ENCODE peak calls at places on chromosome 18, in seven cellular contexts. One of them, this sample, is unnamed.

GRCh38 chr18:58088723-58089074 is 44.7 kb downstream of the NEDD4L start:
- DNase-seq in AG04449: no peak
- DNase-seq in mammary epithelial cell: no peak
- DNase-seq in left ventricle myocardium inferior: no peak
- DNase-seq in activated B cell treated with CpG ODN at 0.5 μM for 24 hours: no peak
- DNase-seq in HFFc6: no peak
- DNase-seq in CD4-positive, alpha-beta T cell: no peak
- DNase-seq in this sample: no peak

GRCh38 chr18:7987284-7987976 is 420.3 kb downstream of the PTPRM start:
- DNase-seq in CD4-positive, alpha-beta T cell: no peak
- DNase-seq in activated B cell treated with CpG ODN at 0.5 μM for 24 hours: no peak
- DNase-seq in left ventricle myocardium inferior: no peak
- DNase-seq in HFFc6: peak
- DNase-seq in AG04449: peak
- DNase-seq in mammary epithelial cell: peak
- DNase-seq in this sample: no peak

GRCh38 chr18:59484796-59485328 is 125.8 kb upstream of the LMAN1 start:
- DNase-seq in CD4-positive, alpha-beta T cell: no peak
- DNase-seq in mammary epithelial cell: no peak
- DNase-seq in activated B cell treated with CpG ODN at 0.5 μM for 24 hours: no peak
- DNase-seq in left ventricle myocardium inferior: no peak
- DNase-seq in HFFc6: no peak
- DNase-seq in AG04449: no peak
- DNase-seq in this sample: no peak

GRCh38 chr18:46761054-46761769 is 4.4 kb upstream of the ST8SIA5 start:
- DNase-seq in activated B cell treated with CpG ODN at 0.5 μM for 24 hours: no peak
- DNase-seq in left ventricle myocardium inferior: no peak
- DNase-seq in AG04449: no peak
- DNase-seq in HFFc6: no peak
- DNase-seq in CD4-positive, alpha-beta T cell: no peak
- DNase-seq in mammary epithelial cell: no peak
- DNase-seq in this sample: no peak

GRCh38 chr18:48790226-48790863 is 160.4 kb downstream of the SMAD7 start:
- DNase-seq in AG04449: no peak
- DNase-seq in mammary epithelial cell: no peak
- DNase-seq in CD4-positive, alpha-beta T cell: no peak
- DNase-seq in activated B cell treated with CpG ODN at 0.5 μM for 24 hours: peak
- DNase-seq in left ventricle myocardium inferior: peak
- DNase-seq in HFFc6: no peak
- DNase-seq in this sample: peak

GRCh38 chr18:32378705-32379104 is 92.0 kb downstream of the GAREM1 start:
- DNase-seq in CD4-positive, alpha-beta T cell: no peak
- DNase-seq in mammary epithelial cell: peak
- DNase-seq in HFFc6: no peak
- DNase-seq in left ventricle myocardium inferior: no peak
- DNase-seq in AG04449: no peak
- DNase-seq in activated B cell treated with CpG ODN at 0.5 μM for 24 hours: no peak
- DNase-seq in this sample: no peak

GRCh38 chr18:49570836-49571235 is 9.0 kb downstream of the LIPG start:
- DNase-seq in CD4-positive, alpha-beta T cell: no peak
- DNase-seq in left ventricle myocardium inferior: no peak
- DNase-seq in HFFc6: no peak
- DNase-seq in activated B cell treated with CpG ODN at 0.5 μM for 24 hours: no peak
- DNase-seq in mammary epithelial cell: no peak
- DNase-seq in AG04449: no peak
- DNase-seq in this sample: no peak

GRCh38 chr18:79603321-79604204 is 76.0 kb upstream of the CTDP1 start:
- DNase-seq in mammary epithelial cell: no peak
- DNase-seq in activated B cell treated with CpG ODN at 0.5 μM for 24 hours: no peak
- DNase-seq in HFFc6: no peak
- DNase-seq in AG04449: no peak
- DNase-seq in CD4-positive, alpha-beta T cell: no peak
- DNase-seq in left ventricle myocardium inferior: peak
- DNase-seq in this sample: peak

GRCh38 chr18:79383388-79384056 is 12.2 kb upstream of the NFATC1 start:
- DNase-seq in CD4-positive, alpha-beta T cell: no peak
- DNase-seq in activated B cell treated with CpG ODN at 0.5 μM for 24 hours: no peak
- DNase-seq in mammary epithelial cell: no peak
- DNase-seq in AG04449: no peak
- DNase-seq in left ventricle myocardium inferior: no peak
- DNase-seq in HFFc6: no peak
- DNase-seq in this sample: no peak

GRCh38 chr18:9562584-9562983 is 51.8 kb downstream of the PPP4R1 start:
- DNase-seq in HFFc6: no peak
- DNase-seq in activated B cell treated with CpG ODN at 0.5 μM for 24 hours: no peak
- DNase-seq in CD4-positive, alpha-beta T cell: no peak
- DNase-seq in AG04449: no peak
- DNase-seq in mammary epithelial cell: no peak
- DNase-seq in left ventricle myocardium inferior: no peak
- DNase-seq in this sample: no peak

GRCh38 chr18:36419913-36420531 is 122.5 kb downstream of the FHOD3 start:
- DNase-seq in CD4-positive, alpha-beta T cell: no peak
- DNase-seq in mammary epithelial cell: peak
- DNase-seq in left ventricle myocardium inferior: no peak
- DNase-seq in HFFc6: peak
- DNase-seq in AG04449: no peak
- DNase-seq in activated B cell treated with CpG ODN at 0.5 μM for 24 hours: no peak
- DNase-seq in this sample: no peak

GRCh38 chr18:51765712-51766360 is 568.4 kb upstream of the MEX3C start:
- DNase-seq in HFFc6: no peak
- DNase-seq in CD4-positive, alpha-beta T cell: no peak
- DNase-seq in AG04449: no peak
- DNase-seq in left ventricle myocardium inferior: no peak
- DNase-seq in activated B cell treated with CpG ODN at 0.5 μM for 24 hours: no peak
- DNase-seq in mammary epithelial cell: no peak
- DNase-seq in this sample: no peak

GRCh38 chr18:44465337-44465736 is 215.4 kb upstream of the SETBP1 start:
- DNase-seq in AG04449: no peak
- DNase-seq in activated B cell treated with CpG ODN at 0.5 μM for 24 hours: no peak
- DNase-seq in mammary epithelial cell: no peak
- DNase-seq in HFFc6: no peak
- DNase-seq in CD4-positive, alpha-beta T cell: no peak
- DNase-seq in left ventricle myocardium inferior: no peak
- DNase-seq in this sample: no peak

GRCh38 chr18:24176727-24177416 is 38.0 kb downstream of the CABYR start:
- DNase-seq in HFFc6: peak
- DNase-seq in CD4-positive, alpha-beta T cell: peak
- DNase-seq in left ventricle myocardium inferior: peak
- DNase-seq in mammary epithelial cell: peak
- DNase-seq in AG04449: no peak
- DNase-seq in activated B cell treated with CpG ODN at 0.5 μM for 24 hours: peak
- DNase-seq in this sample: peak

DNA sequence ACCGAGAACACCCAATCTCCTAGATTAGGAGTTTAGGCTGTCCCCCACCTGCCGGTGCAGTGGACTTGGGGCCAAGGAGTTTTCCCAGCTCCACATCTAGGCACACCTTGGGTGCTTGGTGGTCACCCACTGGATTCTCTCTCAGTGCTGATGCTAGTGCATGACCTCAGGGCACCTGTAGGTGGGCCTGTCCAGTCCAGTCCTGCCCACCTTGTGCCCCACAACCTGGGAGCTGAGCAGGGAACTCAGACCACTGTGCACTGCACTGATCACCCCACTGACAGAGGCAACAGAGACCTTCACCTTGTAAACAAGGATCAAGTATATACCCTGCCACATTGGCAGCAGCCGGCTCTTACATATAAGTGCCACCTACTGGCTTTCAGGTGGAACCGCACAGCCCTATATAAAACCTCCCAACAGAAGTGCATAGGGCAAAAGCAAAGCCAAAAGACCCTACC is 12.7 kb upstream of the CDH19 start:
- DNase-seq in AG04449: no peak
- DNase-seq in CD4-positive, alpha-beta T cell: no peak
- DNase-seq in left ventricle myocardium inferior: no peak
- DNase-seq in activated B cell treated with CpG ODN at 0.5 μM for 24 hours: no peak
- DNase-seq in HFFc6: no peak
- DNase-seq in mammary epithelial cell: peak
- DNase-seq in this sample: no peak
- TF ChIP-seq CTCF in AG04449: no peak
- TF ChIP-seq CTCF in CD4-positive, alpha-beta T cell: no peak
- TF ChIP-seq CTCF in left ventricle myocardium inferior: no peak
- TF ChIP-seq CTCF in activated B cell treated with CpG ODN at 0.5 μM for 24 hours: no peak
- TF ChIP-seq CTCF in HFFc6: peak
- TF ChIP-seq CTCF in mammary epithelial cell: peak
- TF ChIP-seq CTCF in this sample: peak

DNA sequence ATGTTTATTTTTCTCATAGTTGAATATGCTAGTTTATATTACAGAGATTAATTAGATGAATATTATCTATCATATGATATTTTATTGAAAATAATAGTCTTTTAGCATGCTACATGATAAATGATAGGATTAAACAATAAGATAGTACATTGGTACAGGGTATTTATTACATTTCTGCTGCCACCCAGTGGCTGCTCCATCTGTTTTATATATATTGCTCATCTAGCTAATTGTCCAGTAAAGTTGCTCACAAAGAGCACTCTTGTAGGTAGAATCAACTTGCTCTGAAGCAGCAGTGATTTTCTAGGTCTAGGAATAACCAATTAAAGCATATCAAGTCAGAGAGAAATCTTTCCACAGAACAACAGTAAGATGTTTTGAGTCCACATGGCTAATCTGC is 183.3 kb downstream of the ASXL3 start:
- DNase-seq in AG04449: no peak
- DNase-seq in mammary epithelial cell: peak
- DNase-seq in HFFc6: no peak
- DNase-seq in left ventricle myocardium inferior: no peak
- DNase-seq in activated B cell treated with CpG ODN at 0.5 μM for 24 hours: no peak
- DNase-seq in CD4-positive, alpha-beta T cell: no peak
- DNase-seq in this sample: no peak
- TF ChIP-seq CTCF in AG04449: no peak
- TF ChIP-seq CTCF in mammary epithelial cell: peak
- TF ChIP-seq CTCF in HFFc6: peak
- TF ChIP-seq CTCF in left ventricle myocardium inferior: peak
- TF ChIP-seq CTCF in activated B cell treated with CpG ODN at 0.5 μM for 24 hours: no peak
- TF ChIP-seq CTCF in CD4-positive, alpha-beta T cell: no peak
- TF ChIP-seq CTCF in this sample: peak

DNA sequence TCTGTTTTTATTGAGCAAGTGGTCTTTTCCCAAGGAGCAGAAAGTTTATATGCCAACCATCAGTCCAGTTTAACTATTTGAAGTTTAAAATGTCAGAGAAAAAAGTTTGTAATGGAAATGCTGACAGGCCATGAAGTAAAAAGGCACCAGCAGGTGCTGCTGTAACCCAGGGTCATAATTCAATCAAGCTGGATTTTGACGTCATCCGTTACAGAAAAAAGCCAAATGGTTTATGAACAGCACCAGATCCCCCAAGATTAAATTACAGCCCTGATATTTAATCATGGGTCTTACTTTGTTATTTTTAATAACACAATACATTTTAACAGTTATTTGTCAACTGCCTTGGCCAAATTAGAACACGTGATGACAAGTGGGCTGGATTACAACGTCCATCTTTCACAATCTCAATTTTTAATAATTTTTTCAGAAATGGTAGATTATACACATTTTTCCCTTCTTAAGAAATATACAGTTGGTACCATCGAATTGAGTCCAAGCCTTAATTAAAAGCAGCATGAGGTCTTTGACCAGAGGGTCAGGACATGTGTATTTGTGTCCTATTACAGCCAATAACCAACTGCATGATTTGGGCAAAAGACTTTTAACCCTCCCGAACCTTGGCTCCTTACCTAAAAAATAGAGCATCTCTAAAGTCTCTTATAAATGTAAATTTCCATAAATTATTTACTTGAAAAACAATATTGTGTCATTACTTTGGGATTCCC is 10.0 kb downstream of the TCF4 start:
- DNase-seq in left ventricle myocardium inferior: no peak
- DNase-seq in AG04449: no peak
- DNase-seq in mammary epithelial cell: no peak
- DNase-seq in HFFc6: no peak
- DNase-seq in CD4-positive, alpha-beta T cell: no peak
- DNase-seq in activated B cell treated with CpG ODN at 0.5 μM for 24 hours: no peak
- DNase-seq in this sample: no peak
- TF ChIP-seq CTCF in left ventricle myocardium inferior: no peak
- TF ChIP-seq CTCF in AG04449: no peak
- TF ChIP-seq CTCF in mammary epithelial cell: peak
- TF ChIP-seq CTCF in HFFc6: peak
- TF ChIP-seq CTCF in CD4-positive, alpha-beta T cell: no peak
- TF ChIP-seq CTCF in activated B cell treated with CpG ODN at 0.5 μM for 24 hours: no peak
- TF ChIP-seq CTCF in this sample: no peak

GRCh38 chr18:21192308-21192624 is 49.8 kb upstream of the GREB1L start:
- DNase-seq in AG04449: no peak
- DNase-seq in CD4-positive, alpha-beta T cell: no peak
- DNase-seq in left ventricle myocardium inferior: no peak
- DNase-seq in mammary epithelial cell: no peak
- DNase-seq in activated B cell treated with CpG ODN at 0.5 μM for 24 hours: no peak
- DNase-seq in HFFc6: no peak
- DNase-seq in this sample: no peak
- TF ChIP-seq CTCF in AG04449: no peak
- TF ChIP-seq CTCF in CD4-positive, alpha-beta T cell: peak
- TF ChIP-seq CTCF in left ventricle myocardium inferior: no peak
- TF ChIP-seq CTCF in mammary epithelial cell: no peak
- TF ChIP-seq CTCF in activated B cell treated with CpG ODN at 0.5 μM for 24 hours: no peak
- TF ChIP-seq CTCF in HFFc6: peak
- TF ChIP-seq CTCF in this sample: no peak

GRCh38 chr18:6874316-6874715 is 144.8 kb downstream of the ARHGAP28 start:
- DNase-seq in HFFc6: no peak
- DNase-seq in mammary epithelial cell: no peak
- DNase-seq in activated B cell treated with CpG ODN at 0.5 μM for 24 hours: no peak
- DNase-seq in AG04449: no peak
- DNase-seq in left ventricle myocardium inferior: no peak
- DNase-seq in CD4-positive, alpha-beta T cell: no peak
- DNase-seq in this sample: no peak
- TF ChIP-seq CTCF in HFFc6: peak
- TF ChIP-seq CTCF in mammary epithelial cell: peak
- TF ChIP-seq CTCF in activated B cell treated with CpG ODN at 0.5 μM for 24 hours: no peak
- TF ChIP-seq CTCF in AG04449: no peak
- TF ChIP-seq CTCF in left ventricle myocardium inferior: peak
- TF ChIP-seq CTCF in CD4-positive, alpha-beta T cell: no peak
- TF ChIP-seq CTCF in this sample: no peak